ENCODE peak calls at places on chromosomes 7 and 10, in nine cellular contexts. O is caudate nucleus; Z is heart left ventricle; U is CD4-positive, alpha-beta memory T cell; X is CD4-positive, alpha-beta T cell; T is astrocyte of the spinal cord; Q is NCI-H460; M is GM19239; N is activated CD4-positive, alpha-beta memory T cell treated with anti-CD3 and anti-CD28 coated beads, Interleukin-2, amount 10 ng/mL, durations not matched to agents 7 days and 5 days. I is an unnamed sample.

GRCh38 chr10:70578371-70578947 is 24.1 kb downstream of the PRF1 start:
- DNase-seq in U (peak), O (no peak), N (peak), X (peak), Q (no peak), Z (no peak), M (no peak), T (peak), I (no peak)

GRCh38 chr7:80097756-80098155 is 36.9 kb upstream of the GNAI1 start:
- DNase-seq in U (no peak), M (no peak), T (no peak), X (no peak), Q (no peak), N (no peak), O (no peak), Z (no peak), I (no peak)

GRCh38 chr10:71765907-71766716 is 7.2 kb downstream of the VSIR start:
- DNase-seq in T (no peak), Z (peak), O (no peak), Q (no peak), X (no peak), M (no peak), N (no peak), U (no peak), I (no peak)

GRCh38 chr7:11593322-11593721 is 238.7 kb downstream of the THSD7A start:
- DNase-seq in U (no peak), N (no peak), M (no peak), Z (no peak), Q (no peak), O (no peak), T (no peak), X (no peak), I (no peak)

GRCh38 chr10:126422561-126422960 is 34.3 kb upstream of the ADAM12 start:
- DNase-seq in X (no peak), M (no peak), Q (no peak), O (no peak), N (no peak), T (peak), U (no peak), Z (no peak), I (no peak)

GRCh38 chr7:15686209-15686956 is at the start of gene MEOX2:
- DNase-seq in X (no peak), U (no peak), Z (peak), O (no peak), N (no peak), Q (no peak), M (no peak), T (peak), I (peak)

GRCh38 chr10:44463511-44464121 is 78.7 kb upstream of the CXCL12 start:
- DNase-seq in Z (no peak), N (no peak), M (no peak), T (no peak), O (no peak), U (no peak), Q (no peak), X (no peak), I (no peak)

GRCh38 chr7:46879783-46880182 is 702.1 kb downstream of the TNS3 start:
- DNase-seq in Z (no peak), N (no peak), Q (no peak), T (no peak), O (no peak), U (no peak), X (no peak), M (no peak), I (no peak)

GRCh38 chr10:6786579-6787031 is 206.5 kb upstream of the PRKCQ start:
- DNase-seq in X (no peak), U (no peak), T (peak), Q (no peak), Z (no peak), N (no peak), M (no peak), O (peak), I (no peak)

GRCh38 chr10:71258446-71259145 is 46.2 kb downstream of the UNC5B start:
- DNase-seq in U (no peak), M (no peak), Q (no peak), N (no peak), O (no peak), T (no peak), X (no peak), Z (no peak), I (no peak)

GRCh38 chr10:19347592-19347991 is 299.0 kb downstream of the MALRD1 start:
- DNase-seq in O (no peak), N (no peak), Z (no peak), T (no peak), M (no peak), U (no peak), Q (peak), X (no peak), I (no peak)

GRCh38 chr7:519974-520458 is 370 bp upstream of the PDGFA start:
- DNase-seq in O (peak), Z (peak), T (peak), Q (peak), X (no peak), M (peak), U (no peak), N (no peak), I (peak)

GRCh38 chr7:80711521-80711920 is 73.1 kb downstream of the CD36 start:
- DNase-seq in U (no peak), N (no peak), X (no peak), M (no peak), Q (no peak), O (no peak), Z (no peak), T (peak), I (no peak)

GRCh38 chr7:6423942-6424701 is 23.6 kb downstream of the DAGLB start:
- DNase-seq in Z (peak), U (no peak), O (no peak), Q (no peak), N (no peak), M (no peak), X (no peak), T (no peak), I (no peak)

GRCh38 chr7:151877911-151878835 is 1.3 kb upstream of the PRKAG2 start:
- DNase-seq in U (no peak), M (no peak), Z (no peak), Q (no peak), N (no peak), X (no peak), T (no peak), O (peak), I (no peak)

GRCh38 chr7:20404371-20404770 is 73.7 kb downstream of the ITGB8 start:
- DNase-seq in T (no peak), Z (no peak), O (no peak), X (no peak), U (no peak), N (no peak), Q (no peak), M (no peak), I (no peak)

GRCh38 chr10:33155720-33156638 is 178.5 kb downstream of the NRP1 start:
- DNase-seq in N (peak), M (peak), Q (peak), X (peak), O (no peak), U (peak), T (peak), Z (no peak), I (no peak)

GRCh38 chr10:3452234-3452633 is 279.7 kb upstream of the PITRM1 start:
- DNase-seq in T (peak), M (no peak), U (no peak), Z (peak), X (no peak), N (no peak), O (no peak), Q (no peak), I (no peak)

I was measured in left colon.